ENCODE peak calls at places on chromosomes 1 and 21, in six cellular contexts. One of them, this sample, is unnamed.

GRCh38 chr21:18832081-18832670 is 428.6 kb upstream of the TMPRSS15 start:
- DNase-seq in omental fat pad: no peak
- DNase-seq in astrocyte of the spinal cord: peak
- DNase-seq in left ventricle myocardium superior: no peak
- DNase-seq in MCF 10A: no peak
- DNase-seq in ureter: no peak
- DNase-seq in this sample: no peak

GRCh38 chr1:15153184-15153841 is at the start of gene TMEM51:
- DNase-seq in omental fat pad: no peak
- DNase-seq in astrocyte of the spinal cord: peak
- DNase-seq in left ventricle myocardium superior: peak
- DNase-seq in MCF 10A: peak
- DNase-seq in ureter: peak
- DNase-seq in this sample: peak

GRCh38 chr1:14842361-14842760 is 243.9 kb downstream of the KAZN start:
- DNase-seq in omental fat pad: no peak
- DNase-seq in astrocyte of the spinal cord: peak
- DNase-seq in left ventricle myocardium superior: no peak
- DNase-seq in MCF 10A: no peak
- DNase-seq in ureter: no peak
- DNase-seq in this sample: no peak

GRCh38 chr1:42420911-42421585 is 34.8 kb downstream of the ZMYND12 start:
- DNase-seq in omental fat pad: no peak
- DNase-seq in astrocyte of the spinal cord: peak
- DNase-seq in left ventricle myocardium superior: peak
- DNase-seq in MCF 10A: peak
- DNase-seq in ureter: peak
- DNase-seq in this sample: peak

GRCh38 chr1:167625040-167625823 is 4.8 kb upstream of the RCSD1 start:
- DNase-seq in omental fat pad: no peak
- DNase-seq in astrocyte of the spinal cord: no peak
- DNase-seq in left ventricle myocardium superior: no peak
- DNase-seq in MCF 10A: no peak
- DNase-seq in ureter: no peak
- DNase-seq in this sample: no peak

GRCh38 chr1:8702121-8702520 is 115.3 kb downstream of the RERE start:
- DNase-seq in omental fat pad: no peak
- DNase-seq in astrocyte of the spinal cord: peak
- DNase-seq in left ventricle myocardium superior: peak
- DNase-seq in MCF 10A: peak
- DNase-seq in ureter: no peak
- DNase-seq in this sample: peak

GRCh38 chr1:103256490-103256889 is 148.2 kb upstream of the COL11A1 start:
- DNase-seq in omental fat pad: no peak
- DNase-seq in astrocyte of the spinal cord: peak
- DNase-seq in left ventricle myocardium superior: no peak
- DNase-seq in MCF 10A: no peak
- DNase-seq in ureter: no peak
- DNase-seq in this sample: no peak

GRCh38 chr1:44254392-44254791 is 41.1 kb downstream of the DMAP1 start:
- DNase-seq in omental fat pad: no peak
- DNase-seq in astrocyte of the spinal cord: no peak
- DNase-seq in left ventricle myocardium superior: no peak
- DNase-seq in MCF 10A: no peak
- DNase-seq in ureter: no peak
- DNase-seq in this sample: no peak

GRCh38 chr21:19321688-19322087 is 918.1 kb upstream of the TMPRSS15 start:
- DNase-seq in omental fat pad: no peak
- DNase-seq in astrocyte of the spinal cord: no peak
- DNase-seq in left ventricle myocardium superior: no peak
- DNase-seq in MCF 10A: no peak
- DNase-seq in ureter: no peak
- DNase-seq in this sample: no peak

GRCh38 chr1:109823543-109824348 is 60.0 kb upstream of the EPS8L3 start:
- DNase-seq in omental fat pad: no peak
- DNase-seq in astrocyte of the spinal cord: peak
- DNase-seq in left ventricle myocardium superior: peak
- DNase-seq in MCF 10A: peak
- DNase-seq in ureter: no peak
- DNase-seq in this sample: no peak

GRCh38 chr1:150299716-150300115 is 6.1 kb downstream of the MRPS21 start:
- DNase-seq in omental fat pad: no peak
- DNase-seq in astrocyte of the spinal cord: no peak
- DNase-seq in left ventricle myocardium superior: no peak
- DNase-seq in MCF 10A: no peak
- DNase-seq in ureter: no peak
- DNase-seq in this sample: no peak

GRCh38 chr1:81978945-81979344 is 178.2 kb downstream of the ADGRL2 start:
- DNase-seq in omental fat pad: no peak
- DNase-seq in astrocyte of the spinal cord: no peak
- DNase-seq in left ventricle myocardium superior: no peak
- DNase-seq in MCF 10A: no peak
- DNase-seq in ureter: no peak
- DNase-seq in this sample: no peak

GRCh38 chr1:22653741-22654140 is 705 bp downstream of the C1QB start:
- DNase-seq in omental fat pad: no peak
- DNase-seq in astrocyte of the spinal cord: no peak
- DNase-seq in left ventricle myocardium superior: no peak
- DNase-seq in MCF 10A: no peak
- DNase-seq in ureter: no peak
- DNase-seq in this sample: no peak

GRCh38 chr1:236143104-236143948 is 987 bp downstream of the GPR137B start:
- DNase-seq in omental fat pad: no peak
- DNase-seq in astrocyte of the spinal cord: peak
- DNase-seq in left ventricle myocardium superior: no peak
- DNase-seq in MCF 10A: peak
- DNase-seq in ureter: no peak
- DNase-seq in this sample: no peak